ENCODE peak calls at places on chromosome 5, in seven cellular contexts. U is A549, T is HCT116, Q is K562, I is GM12878, L is H1, C is HepG2. O is an unnamed sample. For H3K4me1, the result is how much of the 10 kb centered on the place peaks cover.

GRCh38 chr5:39079147-39079546 is 4.9 kb upstream of the RICTOR start:
- DNase-seq in L (no peak), Q (no peak), T (no peak), U (no peak), C (no peak), I (no peak), O (no peak)

GRCh38 chr5:178965465-178966055 is 24.6 kb downstream of the ZNF454 start:
- DNase-seq in I (no peak), L (no peak), T (no peak), Q (no peak), C (no peak), U (no peak), O (no peak)

GRCh38 chr5:123875444-123876264 is 363.7 kb downstream of the CSNK1G3 start:
- DNase-seq in I (no peak), Q (no peak), C (peak), T (no peak), L (peak), U (no peak), O (no peak)

GRCh38 chr5:160133071-160133917 is 14.0 kb upstream of the PWWP2A start:
- DNase-seq in L (peak), U (no peak), I (no peak), Q (no peak), C (no peak), T (no peak), O (peak)

GRCh38 chr5:57216714-57217113 is 42.9 kb downstream of the GPBP1 start:
- DNase-seq in I (no peak), Q (no peak), T (no peak), L (no peak), C (no peak), U (no peak), O (no peak)

GRCh38 chr5:116130976-116131375 is 46.2 kb downstream of the COMMD10 start:
- DNase-seq in T (no peak), U (no peak), Q (no peak), C (no peak), L (no peak), I (no peak), O (no peak)

GRCh38 chr5:9339206-9339818 is 206.6 kb downstream of the SEMA5A start:
- DNase-seq in U (no peak), T (no peak), I (no peak), L (peak), C (peak), Q (peak), O (no peak)

GRCh38 chr5:35202319-35203111 is 27.8 kb downstream of the PRLR start:
- DNase-seq in U (peak), I (no peak), C (peak), T (peak), Q (peak), L (peak), O (peak)

GRCh38 chr5:95725937-95726810 is 5.0 kb upstream of the RHOBTB3 start:
- DNase-seq in I (no peak), U (no peak), Q (no peak), T (no peak), L (no peak), C (no peak), O (no peak)

GRCh38 chr5:135635471-135635870 is 56.7 kb upstream of the CXCL14 start:
- DNase-seq in I (no peak), C (no peak), T (no peak), U (no peak), Q (no peak), L (no peak), O (no peak)

GRCh38 chr5:102858808-102859207 is 103.7 kb downstream of the PAM start:
- DNase-seq in C (no peak), L (no peak), Q (no peak), I (no peak), U (no peak), T (no peak), O (no peak)

GRCh38 chr5:90843443-90843842 is 284.8 kb downstream of the ADGRV1 start:
- DNase-seq in T (no peak), C (no peak), U (no peak), L (no peak), Q (no peak), I (no peak), O (no peak)

GRCh38 chr5:125659316-125660071 is 763.7 kb upstream of the GRAMD2B start:
- DNase-seq in U (no peak), I (no peak), T (no peak), L (no peak), C (no peak), Q (no peak), O (peak)

GRCh38 chr5:53319306-53319705 is 161.1 kb upstream of the FST start:
- DNase-seq in C (no peak), L (no peak), U (no peak), I (no peak), T (no peak), Q (no peak), O (no peak)

GRCh38 chr5:103473725-103474124 is 88.9 kb downstream of the NUDT12 start:
- DNase-seq in U (no peak), I (no peak), L (no peak), T (no peak), C (no peak), Q (no peak), O (no peak)

GRCh38 chr5:179343902-179344300 is 1.4 kb downstream of the ADAMTS2 start:
- DNase-seq in Q (no peak), T (no peak), U (peak), L (peak), I (no peak), C (no peak), O (no peak)

GRCh38 chr5:142545653-142546322 is 140.1 kb downstream of the FGF1 start:
- DNase-seq in U (no peak), T (no peak), C (no peak), I (no peak), Q (no peak), L (no peak), O (peak)

GRCh38 chr5:55816342-55816741 is 34.8 kb upstream of the IL31RA start:
- DNase-seq in U (peak), I (no peak), Q (no peak), T (no peak), C (no peak), L (no peak), O (no peak)

GRCh38 chr5:31502506-31502905 is 29.4 kb downstream of the DROSHA start:
- DNase-seq in U (no peak), T (no peak), I (no peak), L (no peak), Q (no peak), C (no peak), O (no peak)

GRCh38 chr5:148734518-148734917 is 80.2 kb upstream of the HTR4 start:
- DNase-seq in C (no peak), I (no peak), Q (no peak), U (no peak), T (no peak), L (no peak), O (no peak)

DNA sequence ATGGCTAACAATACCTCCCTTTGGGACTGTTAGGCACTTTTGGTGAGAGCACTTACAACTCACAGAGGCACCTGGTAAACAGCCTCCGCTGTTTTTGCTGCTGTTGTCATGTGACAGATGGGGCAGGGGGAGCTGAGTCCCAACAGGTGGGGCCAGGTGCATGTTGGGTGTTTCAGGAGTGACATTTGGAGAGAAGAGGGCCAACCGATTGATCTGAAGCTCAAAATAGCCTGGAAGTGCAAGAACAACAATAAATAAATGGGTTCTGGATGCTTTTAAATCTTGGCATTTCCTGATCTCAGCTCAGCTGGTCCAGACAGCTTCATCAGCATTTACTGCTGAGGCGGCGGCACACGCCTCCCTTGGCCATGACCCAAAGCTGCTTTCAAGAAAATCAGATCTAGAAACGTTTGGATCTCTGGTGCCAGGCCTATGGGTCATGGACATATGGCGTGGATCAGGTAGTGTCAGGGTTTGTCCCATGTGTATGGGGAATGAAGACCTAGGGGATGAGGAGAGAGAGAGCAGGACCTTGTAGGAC is 70.5 kb downstream of the PPARGC1B start:
- DNase-seq in C (no peak), I (no peak), L (no peak), U (no peak), T (no peak), Q (no peak), O (no peak)
- H3K4me1 ChIP-seq in C (under half), I (under half), L (under half), U (half or more), T (under half), Q (half or more), O (under half)

GRCh38 chr5:133599044-133599443 is 13.3 kb downstream of the FSTL4 start:
- DNase-seq in T (no peak), U (no peak), L (no peak), I (no peak), Q (no peak), C (no peak), O (no peak)

GRCh38 chr5:133599600-133599999 is 12.7 kb downstream of the FSTL4 start:
- DNase-seq in L (no peak), U (no peak), Q (no peak), C (no peak), I (no peak), T (no peak), O (no peak)

GRCh38 chr5:133605323-133605722 is 7.0 kb downstream of the FSTL4 start:
- DNase-seq in Q (no peak), I (no peak), C (no peak), T (no peak), L (no peak), U (no peak), O (no peak)

GRCh38 chr5:133603711-133604110 is 8.6 kb downstream of the FSTL4 start:
- DNase-seq in U (no peak), T (no peak), Q (no peak), C (no peak), L (peak), I (no peak), O (no peak)

DNA sequence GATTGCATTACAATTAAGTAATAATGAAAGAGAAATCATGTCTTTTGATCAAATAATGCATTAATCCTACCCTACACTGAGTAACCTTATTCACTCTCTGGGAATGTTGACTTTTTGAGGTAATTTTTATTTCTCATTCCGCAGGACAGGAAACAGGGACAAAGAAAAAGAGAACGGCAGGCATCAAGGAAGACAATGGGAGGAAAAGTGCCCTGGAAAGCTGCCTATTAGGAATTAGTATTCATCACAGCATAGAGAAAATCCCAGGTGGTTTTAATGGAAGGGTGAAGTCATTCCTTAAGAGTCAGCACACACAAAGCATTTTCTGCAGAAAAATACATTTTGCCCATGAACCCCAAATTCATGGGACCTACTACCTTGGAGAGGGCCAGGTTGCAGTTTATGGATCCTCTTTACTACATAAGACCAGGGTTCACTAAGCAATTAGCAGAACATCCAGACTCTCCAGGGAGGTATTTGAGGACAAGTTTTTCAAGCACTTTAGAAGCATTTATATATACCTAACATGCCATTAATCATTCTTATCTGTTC is 9.4 kb downstream of the FSTL4 start:
- DNase-seq in I (no peak), C (no peak), Q (no peak), T (no peak), L (no peak), U (no peak), O (peak)
- TF ChIP-seq MAX in I (no peak), C (no peak), Q (no peak), T (no peak), L (no peak), U (no peak), O (no peak)

GRCh38 chr5:172837640-172838039 is 3.6 kb downstream of the ERGIC1 start:
- DNase-seq in C (no peak), L (no peak), U (no peak), I (peak), T (no peak), Q (no peak), O (peak)
- TF ChIP-seq POLR2A in C (no peak), L (no peak), U (no peak), I (peak), T (no peak), Q (no peak), O (no peak)

GRCh38 chr5:176535101-176535654 is 2.0 kb downstream of the RNF44 start:
- DNase-seq in Q (no peak), L (no peak), I (peak), T (no peak), U (no peak), C (no peak), O (peak)
- H3K4me1 ChIP-seq in Q (under half), L (under half), I (under half), T (under half), U (under half), C (under half), O (under half)

GRCh38 chr5:6716634-6717149 is 3.5 kb downstream of the TENT4A start:
- DNase-seq in T (no peak), L (no peak), I (no peak), C (no peak), Q (no peak), U (no peak), O (no peak)
- TF ChIP-seq MAX in T (no peak), L (no peak), I (no peak), C (no peak), Q (no peak), U (no peak), O (no peak)

DNA sequence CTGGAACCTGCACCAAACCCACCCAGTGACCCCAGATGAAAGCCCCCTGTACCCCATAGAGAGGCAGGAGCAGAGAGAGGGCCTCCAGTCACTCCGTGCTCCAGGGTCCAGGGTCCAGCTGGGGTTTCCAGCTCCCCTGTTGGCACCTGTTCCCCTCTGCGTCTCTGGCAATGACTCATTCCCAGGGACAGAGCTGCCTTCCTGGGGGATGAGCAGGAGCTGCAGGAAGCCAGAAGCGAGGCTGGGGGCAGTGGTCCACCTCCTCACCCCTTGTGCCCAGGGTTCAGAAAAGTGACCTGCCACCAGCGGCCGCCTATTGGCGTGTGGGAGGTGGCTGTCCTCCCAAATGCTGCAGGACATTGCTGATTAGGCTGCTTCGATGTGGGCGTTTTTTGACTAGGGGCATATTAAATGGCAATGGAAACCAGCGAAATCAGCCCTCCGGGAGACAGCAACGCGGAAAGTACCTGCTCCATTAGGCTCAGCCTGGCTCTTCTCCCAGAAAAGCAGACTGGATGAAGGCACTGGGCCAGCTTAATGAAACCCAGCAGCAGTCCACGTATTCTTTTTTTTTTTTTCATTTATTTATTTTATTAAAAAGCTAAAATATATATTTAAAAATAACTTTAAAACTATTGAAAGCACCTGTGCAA is 97.4 kb downstream of the DAP start:
- DNase-seq in Q (no peak), U (peak), T (no peak), L (no peak), C (peak), I (no peak), O (no peak)
- TF ChIP-seq POLR2A in Q (no peak), U (no peak), T (no peak), L (no peak), C (no peak), I (no peak), O (no peak)

DNA sequence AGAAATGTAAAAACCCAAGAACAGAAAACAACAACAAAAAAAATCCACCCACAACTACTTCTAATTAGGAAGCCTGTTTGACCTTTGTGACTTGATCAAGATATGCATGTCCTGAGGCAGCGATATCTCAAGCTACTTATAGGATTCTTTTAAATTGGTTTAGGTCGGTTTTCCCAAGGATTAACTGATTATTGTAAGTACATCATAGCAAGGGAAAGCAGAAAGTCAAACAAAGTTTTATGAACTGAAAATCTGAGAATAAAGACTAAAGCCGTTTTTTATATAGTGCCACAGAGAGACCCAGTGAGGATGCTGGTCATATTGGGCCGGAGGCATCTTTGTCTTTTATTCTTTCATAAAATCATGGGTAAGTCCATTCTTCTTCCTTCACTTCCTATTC is 72.0 kb downstream of the CD180 start:
- DNase-seq in I (no peak), U (no peak), C (no peak), L (no peak), Q (no peak), T (no peak), O (no peak)
- H3K4me1 ChIP-seq in I (under half), U (under half), C (under half), L (under half), Q (under half), T (under half), O (under half)

GRCh38 chr5:68112658-68113057 is 102.9 kb upstream of the PIK3R1 start:
- DNase-seq in L (no peak), Q (no peak), T (no peak), U (no peak), C (no peak), I (no peak), O (no peak)
- TF ChIP-seq MAX in L (no peak), Q (no peak), T (no peak), U (no peak), C (no peak), I (no peak), O (no peak)

DNA sequence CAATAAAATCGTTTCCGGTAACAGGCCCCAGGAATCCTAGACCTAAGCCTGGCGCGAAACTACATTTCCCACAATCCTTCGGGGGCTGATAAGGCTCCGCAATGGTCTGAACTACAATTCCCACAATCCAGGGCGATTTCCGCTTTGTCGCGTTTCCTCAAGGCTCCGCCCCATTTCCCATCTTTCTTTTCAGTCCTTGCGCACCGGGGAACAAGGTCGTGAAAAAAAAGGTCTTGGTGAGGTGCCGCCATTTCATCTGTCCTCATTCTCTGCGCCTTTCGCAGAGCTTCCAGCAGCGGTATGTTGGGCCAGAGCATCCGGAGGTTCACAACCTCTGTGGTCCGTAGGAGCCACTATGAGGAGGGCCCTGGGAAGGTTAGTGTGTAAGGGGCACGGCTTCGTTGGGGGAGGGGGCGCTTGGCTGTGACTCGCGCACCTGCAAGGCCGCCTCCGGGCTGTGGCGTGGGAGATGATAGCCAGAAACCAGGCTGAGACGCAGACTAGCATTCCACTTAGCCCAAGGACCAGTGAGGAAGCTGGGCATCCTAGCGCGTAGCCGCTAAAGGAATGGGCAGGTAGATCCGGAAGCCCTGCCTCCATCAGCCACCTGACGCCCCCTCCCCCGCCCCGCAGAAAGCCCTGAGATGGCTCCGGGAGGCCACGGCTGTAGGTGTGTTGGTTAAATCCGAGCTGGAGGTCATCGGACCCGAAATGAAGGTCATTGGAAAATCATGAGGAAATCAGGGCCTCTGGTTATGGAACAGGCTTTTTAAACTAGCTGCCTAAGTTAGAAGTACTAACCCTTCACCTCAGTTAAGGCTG is at the start of gene COX7C:
- DNase-seq in L (peak), Q (peak), I (peak), U (peak), C (peak), T (peak), O (peak)
- TF ChIP-seq POLR2A in L (peak), Q (peak), I (peak), U (peak), C (peak), T (peak), O (peak)

GRCh38 chr5:139677404-139678282 is 29.5 kb downstream of the CXXC5 start:
- DNase-seq in Q (no peak), I (no peak), U (no peak), C (no peak), T (no peak), L (no peak), O (no peak)
- H3K4me1 ChIP-seq in Q (under half), I (under half), U (under half), C (under half), T (under half), L (under half), O (under half)